ENCODE peak calls at places on chromosomes 4 and X, in six cellular contexts. K, Y, X, G, L and I are unnamed samples.

GRCh38 chrX:39905475-39905889 is 192.3 kb downstream of the BCOR start:
- ATAC-seq in X (no peak), K (no peak), L (no peak), Y (no peak), G (peak), I (no peak)

GRCh38 chr4:26544421-26544820 is 39.5 kb upstream of the TBC1D19 start:
- ATAC-seq in K (no peak), X (no peak), L (no peak), G (no peak), Y (no peak), I (no peak)

GRCh38 chrX:154074199-154074598 is 23.3 kb downstream of the MECP2 start:
- ATAC-seq in L (peak), Y (peak), G (no peak), K (no peak), X (no peak), I (peak)

GRCh38 chr4:7183161-7183560 is 9.2 kb upstream of the SORCS2 start:
- ATAC-seq in L (no peak), Y (no peak), X (no peak), K (peak), G (no peak), I (no peak)

GRCh38 chr4:99052902-99053301 is 35.7 kb downstream of the ADH5 start:
- ATAC-seq in X (no peak), Y (no peak), K (no peak), L (no peak), G (no peak), I (no peak)

GRCh38 chrX:66142351-66142750 is 21.7 kb upstream of the HEPH start:
- ATAC-seq in G (no peak), K (no peak), X (no peak), Y (no peak), L (no peak), I (no peak)

GRCh38 chr4:121138014-121138413 is 26.1 kb downstream of the TNIP3 start:
- ATAC-seq in G (no peak), L (no peak), X (peak), K (no peak), Y (no peak), I (no peak)

GRCh38 chrX:15310117-15310516 is 5.3 kb downstream of the ASB11 start:
- ATAC-seq in K (no peak), Y (peak), L (peak), G (peak), X (no peak), I (no peak)

GRCh38 chrX:31092970-31093638 is 21.3 kb upstream of the FTHL17 start:
- ATAC-seq in L (no peak), Y (no peak), X (no peak), K (no peak), G (no peak), I (no peak)

GRCh38 chr4:84660606-84661005 is 77.7 kb downstream of the CDS1 start:
- ATAC-seq in L (no peak), G (no peak), Y (no peak), X (no peak), K (no peak), I (no peak)

GRCh38 chr4:27251788-27252187 is 391.1 kb downstream of the STIM2 start:
- ATAC-seq in K (no peak), G (peak), L (no peak), X (no peak), Y (no peak), I (no peak)

GRCh38 chr4:127425202-127425845 is 207.4 kb upstream of the INTU start:
- ATAC-seq in X (no peak), L (no peak), K (no peak), Y (no peak), G (no peak), I (no peak)

GRCh38 chr4:122668241-122668640 is 47.4 kb upstream of the IL21 start:
- ATAC-seq in L (peak), K (no peak), Y (peak), G (no peak), X (no peak), I (no peak)

GRCh38 chr4:140839888-140840790 is 84.0 kb upstream of the TBC1D9 start:
- ATAC-seq in G (no peak), Y (no peak), X (no peak), K (no peak), L (no peak), I (peak)

GRCh38 chr4:10151182-10151581 is 34.6 kb upstream of the WDR1 start:
- ATAC-seq in K (no peak), X (no peak), L (no peak), G (no peak), Y (no peak), I (no peak)

GRCh38 chrX:117995378-117995777 is 121.2 kb downstream of the KLHL13 start:
- ATAC-seq in L (no peak), G (no peak), X (no peak), Y (no peak), K (no peak), I (no peak)

GRCh38 chr4:24845884-24846283 is 50.5 kb downstream of the SOD3 start:
- ATAC-seq in Y (no peak), L (no peak), K (no peak), X (no peak), G (no peak), I (no peak)

GRCh38 chr4:6380746-6381411 is 91.5 kb downstream of the PPP2R2C start:
- ATAC-seq in G (no peak), X (no peak), Y (no peak), K (no peak), L (no peak), I (peak)

GRCh38 chrX:30570505-30570904 is 7.1 kb downstream of the TASL start:
- ATAC-seq in Y (no peak), K (no peak), L (peak), X (no peak), G (no peak), I (no peak)

GRCh38 chr4:139042981-139043460 is 27.4 kb downstream of the NOCT start:
- ATAC-seq in Y (no peak), K (no peak), L (no peak), X (no peak), G (peak), I (peak)

GRCh38 chr4:63085091-63085490 is 1324.2 kb downstream of the TECRL start:
- ATAC-seq in X (no peak), L (no peak), K (no peak), G (no peak), Y (peak), I (no peak)

GRCh38 chr4:43607827-43608461 is 715.4 kb downstream of the GRXCR1 start:
- ATAC-seq in X (no peak), G (no peak), K (no peak), L (no peak), Y (no peak), I (no peak)

GRCh38 chr4:126701756-126702155 is 931.0 kb upstream of the INTU start:
- ATAC-seq in G (peak), X (no peak), Y (no peak), K (no peak), L (peak), I (no peak)

GRCh38 chr4:108204518-108204917 is 35.8 kb upstream of the LEF1 start:
- ATAC-seq in Y (peak), K (no peak), X (no peak), G (no peak), L (no peak), I (no peak)

GRCh38 chr4:153310793-153311192 is 33.7 kb upstream of the MND1 start:
- ATAC-seq in Y (no peak), K (no peak), G (no peak), X (no peak), L (no peak), I (no peak)

GRCh38 chrX:136667446-136668168 is 19.6 kb downstream of the CD40LG start:
- ATAC-seq in L (no peak), G (no peak), K (no peak), Y (no peak), X (peak), I (no peak)

GRCh38 chr4:4726051-4726450 is 133.4 kb upstream of the MSX1 start:
- ATAC-seq in G (no peak), X (no peak), L (no peak), Y (no peak), K (no peak), I (no peak)

GRCh38 chr4:180150818-180151217 is 2092.4 kb upstream of the TENM3 start:
- ATAC-seq in K (no peak), X (no peak), G (no peak), L (peak), Y (no peak), I (no peak)

GRCh38 chr4:165203541-165204461 is 3.6 kb upstream of the KLHL2 start:
- ATAC-seq in L (no peak), Y (peak), G (no peak), X (no peak), K (no peak), I (peak)

GRCh38 chr4:105895324-105895608 is at the start of gene NPNT:
- ATAC-seq in Y (peak), X (no peak), G (peak), K (no peak), L (peak), I (peak)

GRCh38 chrX:39304746-39305145 is 503.5 kb downstream of the MID1IP1 start:
- ATAC-seq in X (no peak), L (no peak), G (no peak), Y (no peak), K (no peak), I (no peak)

GRCh38 chr4:40482985-40483647 is 146.5 kb downstream of the RBM47 start:
- ATAC-seq in K (no peak), G (no peak), X (no peak), L (no peak), Y (no peak), I (no peak)